ENCODE peak calls at places on chromosomes 12 and 14, in eight cellular contexts. One of them, this sample, is unnamed.

GRCh38 chr14:94367347-94367746 is 21.1 kb downstream of the SERPINA1 start:
- DNase-seq in Peyer's patch: no peak
- DNase-seq in colonic mucosa: no peak
- DNase-seq in ovary: no peak
- DNase-seq in pancreas: no peak
- DNase-seq in psoas muscle: no peak
- DNase-seq in CD8-positive, alpha-beta memory T cell: no peak
- DNase-seq in AG04450: no peak
- DNase-seq in this sample: no peak

GRCh38 chr12:107444771-107445170 is 240.8 kb upstream of the PWP1 start:
- DNase-seq in psoas muscle: no peak
- DNase-seq in AG04450: no peak
- DNase-seq in CD8-positive, alpha-beta memory T cell: no peak
- DNase-seq in colonic mucosa: no peak
- DNase-seq in pancreas: no peak
- DNase-seq in ovary: no peak
- DNase-seq in Peyer's patch: no peak
- DNase-seq in this sample: no peak

GRCh38 chr12:115866909-115867525 is 410.5 kb downstream of the MED13L start:
- DNase-seq in psoas muscle: no peak
- DNase-seq in CD8-positive, alpha-beta memory T cell: no peak
- DNase-seq in AG04450: no peak
- DNase-seq in colonic mucosa: peak
- DNase-seq in Peyer's patch: no peak
- DNase-seq in pancreas: no peak
- DNase-seq in ovary: no peak
- DNase-seq in this sample: peak

GRCh38 chr12:12812163-12812562 is 983 bp upstream of the DDX47 start:
- DNase-seq in colonic mucosa: no peak
- DNase-seq in CD8-positive, alpha-beta memory T cell: no peak
- DNase-seq in Peyer's patch: no peak
- DNase-seq in AG04450: no peak
- DNase-seq in psoas muscle: no peak
- DNase-seq in pancreas: no peak
- DNase-seq in ovary: no peak
- DNase-seq in this sample: no peak

GRCh38 chr12:49346659-49347306 is at the start of gene DNAJC22:
- DNase-seq in psoas muscle: no peak
- DNase-seq in ovary: no peak
- DNase-seq in CD8-positive, alpha-beta memory T cell: no peak
- DNase-seq in colonic mucosa: peak
- DNase-seq in AG04450: no peak
- DNase-seq in pancreas: peak
- DNase-seq in Peyer's patch: peak
- DNase-seq in this sample: no peak

GRCh38 chr14:100688598-100689499 is 37.8 kb upstream of the DLK1 start:
- DNase-seq in AG04450: peak
- DNase-seq in colonic mucosa: no peak
- DNase-seq in CD8-positive, alpha-beta memory T cell: no peak
- DNase-seq in ovary: no peak
- DNase-seq in psoas muscle: no peak
- DNase-seq in pancreas: no peak
- DNase-seq in Peyer's patch: no peak
- DNase-seq in this sample: no peak

GRCh38 chr14:45673420-45673819 is 420.4 kb upstream of the MIS18BP1 start:
- DNase-seq in AG04450: no peak
- DNase-seq in pancreas: no peak
- DNase-seq in colonic mucosa: no peak
- DNase-seq in CD8-positive, alpha-beta memory T cell: no peak
- DNase-seq in Peyer's patch: no peak
- DNase-seq in psoas muscle: no peak
- DNase-seq in ovary: no peak
- DNase-seq in this sample: no peak

GRCh38 chr12:57135487-57135886 is 7.2 kb downstream of the LRP1 start:
- DNase-seq in AG04450: no peak
- DNase-seq in psoas muscle: peak
- DNase-seq in pancreas: no peak
- DNase-seq in CD8-positive, alpha-beta memory T cell: no peak
- DNase-seq in ovary: no peak
- DNase-seq in Peyer's patch: no peak
- DNase-seq in colonic mucosa: no peak
- DNase-seq in this sample: no peak

GRCh38 chr12:101759396-101760047 is 20.3 kb upstream of the SYCP3 start:
- DNase-seq in psoas muscle: no peak
- DNase-seq in Peyer's patch: no peak
- DNase-seq in ovary: no peak
- DNase-seq in CD8-positive, alpha-beta memory T cell: peak
- DNase-seq in AG04450: no peak
- DNase-seq in pancreas: no peak
- DNase-seq in colonic mucosa: no peak
- DNase-seq in this sample: no peak

GRCh38 chr14:38883127-38883526 is 219.9 kb downstream of the SEC23A start:
- DNase-seq in psoas muscle: no peak
- DNase-seq in CD8-positive, alpha-beta memory T cell: no peak
- DNase-seq in ovary: no peak
- DNase-seq in AG04450: no peak
- DNase-seq in colonic mucosa: no peak
- DNase-seq in pancreas: no peak
- DNase-seq in Peyer's patch: no peak
- DNase-seq in this sample: no peak

GRCh38 chr12:92538970-92539749 is 163.6 kb upstream of the PLEKHG7 start:
- DNase-seq in Peyer's patch: no peak
- DNase-seq in pancreas: peak
- DNase-seq in colonic mucosa: no peak
- DNase-seq in AG04450: peak
- DNase-seq in ovary: no peak
- DNase-seq in CD8-positive, alpha-beta memory T cell: no peak
- DNase-seq in psoas muscle: no peak
- DNase-seq in this sample: no peak

GRCh38 chr12:91562476-91562875 is 379.9 kb upstream of the DCN start:
- DNase-seq in psoas muscle: no peak
- DNase-seq in colonic mucosa: no peak
- DNase-seq in pancreas: no peak
- DNase-seq in CD8-positive, alpha-beta memory T cell: peak
- DNase-seq in ovary: no peak
- DNase-seq in AG04450: no peak
- DNase-seq in Peyer's patch: no peak
- DNase-seq in this sample: no peak

GRCh38 chr12:72368719-72369505 is 96.7 kb downstream of the TRHDE start:
- DNase-seq in Peyer's patch: no peak
- DNase-seq in CD8-positive, alpha-beta memory T cell: no peak
- DNase-seq in AG04450: no peak
- DNase-seq in colonic mucosa: no peak
- DNase-seq in pancreas: peak
- DNase-seq in psoas muscle: no peak
- DNase-seq in ovary: no peak
- DNase-seq in this sample: no peak

GRCh38 chr14:103216857-103217256 is 93.6 kb downstream of the TNFAIP2 start:
- DNase-seq in psoas muscle: no peak
- DNase-seq in colonic mucosa: no peak
- DNase-seq in Peyer's patch: no peak
- DNase-seq in ovary: no peak
- DNase-seq in pancreas: no peak
- DNase-seq in AG04450: no peak
- DNase-seq in CD8-positive, alpha-beta memory T cell: no peak
- DNase-seq in this sample: no peak

GRCh38 chr14:39229222-39229543 is 4.5 kb upstream of the MIA2 start:
- DNase-seq in psoas muscle: no peak
- DNase-seq in CD8-positive, alpha-beta memory T cell: peak
- DNase-seq in ovary: no peak
- DNase-seq in colonic mucosa: no peak
- DNase-seq in AG04450: no peak
- DNase-seq in Peyer's patch: no peak
- DNase-seq in pancreas: no peak
- DNase-seq in this sample: peak

GRCh38 chr12:46224401-46224800 is 44.4 kb downstream of the SLC38A1 start:
- DNase-seq in pancreas: no peak
- DNase-seq in ovary: no peak
- DNase-seq in colonic mucosa: peak
- DNase-seq in Peyer's patch: no peak
- DNase-seq in CD8-positive, alpha-beta memory T cell: no peak
- DNase-seq in AG04450: no peak
- DNase-seq in psoas muscle: peak
- DNase-seq in this sample: no peak

GRCh38 chr14:60064491-60065072 is 27.1 kb upstream of the PCNX4 start:
- DNase-seq in ovary: no peak
- DNase-seq in AG04450: peak
- DNase-seq in pancreas: no peak
- DNase-seq in Peyer's patch: no peak
- DNase-seq in CD8-positive, alpha-beta memory T cell: peak
- DNase-seq in colonic mucosa: no peak
- DNase-seq in psoas muscle: no peak
- DNase-seq in this sample: no peak

GRCh38 chr12:93022603-93023340 is 93.7 kb upstream of the EEA1 start:
- DNase-seq in ovary: no peak
- DNase-seq in colonic mucosa: no peak
- DNase-seq in pancreas: no peak
- DNase-seq in psoas muscle: no peak
- DNase-seq in CD8-positive, alpha-beta memory T cell: no peak
- DNase-seq in AG04450: no peak
- DNase-seq in Peyer's patch: no peak
- DNase-seq in this sample: no peak

GRCh38 chr12:80045594-80045993 is 53.7 kb upstream of the OTOGL start:
- DNase-seq in CD8-positive, alpha-beta memory T cell: no peak
- DNase-seq in colonic mucosa: no peak
- DNase-seq in psoas muscle: no peak
- DNase-seq in AG04450: peak
- DNase-seq in pancreas: no peak
- DNase-seq in Peyer's patch: no peak
- DNase-seq in ovary: no peak
- DNase-seq in this sample: no peak

GRCh38 chr14:84006643-84007137 is 1523.3 kb upstream of the FLRT2 start:
- DNase-seq in CD8-positive, alpha-beta memory T cell: no peak
- DNase-seq in colonic mucosa: no peak
- DNase-seq in pancreas: no peak
- DNase-seq in AG04450: no peak
- DNase-seq in Peyer's patch: no peak
- DNase-seq in psoas muscle: no peak
- DNase-seq in ovary: no peak
- DNase-seq in this sample: no peak

GRCh38 chr12:124510301-124510970 is 57.0 kb downstream of the NCOR2 start:
- DNase-seq in ovary: no peak
- DNase-seq in Peyer's patch: no peak
- DNase-seq in pancreas: no peak
- DNase-seq in psoas muscle: peak
- DNase-seq in colonic mucosa: peak
- DNase-seq in CD8-positive, alpha-beta memory T cell: no peak
- DNase-seq in AG04450: no peak
- DNase-seq in this sample: no peak

GRCh38 chr12:79360936-79361335 is 329.8 kb downstream of the PAWR start:
- DNase-seq in Peyer's patch: no peak
- DNase-seq in ovary: no peak
- DNase-seq in psoas muscle: no peak
- DNase-seq in pancreas: no peak
- DNase-seq in CD8-positive, alpha-beta memory T cell: no peak
- DNase-seq in colonic mucosa: no peak
- DNase-seq in AG04450: no peak
- DNase-seq in this sample: no peak

GRCh38 chr14:41297961-41298690 is 308.6 kb upstream of the LRFN5 start:
- DNase-seq in Peyer's patch: no peak
- DNase-seq in ovary: no peak
- DNase-seq in CD8-positive, alpha-beta memory T cell: no peak
- DNase-seq in AG04450: no peak
- DNase-seq in colonic mucosa: no peak
- DNase-seq in psoas muscle: no peak
- DNase-seq in pancreas: no peak
- DNase-seq in this sample: no peak

GRCh38 chr14:95515080-95515489 is 1.4 kb downstream of the SYNE3 start:
- DNase-seq in psoas muscle: peak
- DNase-seq in Peyer's patch: no peak
- DNase-seq in AG04450: no peak
- DNase-seq in ovary: peak
- DNase-seq in colonic mucosa: no peak
- DNase-seq in CD8-positive, alpha-beta memory T cell: no peak
- DNase-seq in pancreas: no peak
- DNase-seq in this sample: no peak
- H3K4me3 ChIP-seq in psoas muscle: peak
- H3K4me3 ChIP-seq in Peyer's patch: peak
- H3K4me3 ChIP-seq in AG04450: peak
- H3K4me3 ChIP-seq in ovary: peak
- H3K4me3 ChIP-seq in colonic mucosa: peak
- H3K4me3 ChIP-seq in CD8-positive, alpha-beta memory T cell: peak
- H3K4me3 ChIP-seq in pancreas: no peak
- H3K4me3 ChIP-seq in this sample: no peak

GRCh38 chr12:51953011-51953568 is 1.6 kb downstream of the ACVR1B start:
- DNase-seq in psoas muscle: no peak
- DNase-seq in ovary: no peak
- DNase-seq in colonic mucosa: peak
- DNase-seq in pancreas: no peak
- DNase-seq in CD8-positive, alpha-beta memory T cell: no peak
- DNase-seq in AG04450: no peak
- DNase-seq in Peyer's patch: no peak
- DNase-seq in this sample: peak
- H3K4me3 ChIP-seq in psoas muscle: peak
- H3K4me3 ChIP-seq in ovary: peak
- H3K4me3 ChIP-seq in colonic mucosa: peak
- H3K4me3 ChIP-seq in pancreas: peak
- H3K4me3 ChIP-seq in CD8-positive, alpha-beta memory T cell: no peak
- H3K4me3 ChIP-seq in AG04450: peak
- H3K4me3 ChIP-seq in Peyer's patch: peak
- H3K4me3 ChIP-seq in this sample: no peak

GRCh38 chr12:69284131-69284530 is 44.8 kb downstream of the CPSF6 start:
- DNase-seq in pancreas: peak
- DNase-seq in colonic mucosa: peak
- DNase-seq in Peyer's patch: peak
- DNase-seq in CD8-positive, alpha-beta memory T cell: peak
- DNase-seq in ovary: peak
- DNase-seq in AG04450: peak
- DNase-seq in psoas muscle: peak
- DNase-seq in this sample: peak
- H3K4me3 ChIP-seq in pancreas: no peak
- H3K4me3 ChIP-seq in colonic mucosa: no peak
- H3K4me3 ChIP-seq in Peyer's patch: peak
- H3K4me3 ChIP-seq in CD8-positive, alpha-beta memory T cell: peak
- H3K4me3 ChIP-seq in ovary: peak
- H3K4me3 ChIP-seq in AG04450: peak
- H3K4me3 ChIP-seq in psoas muscle: peak
- H3K4me3 ChIP-seq in this sample: no peak

GRCh38 chr14:71411766-71412165 is 504.5 kb downstream of the PCNX1 start:
- DNase-seq in ovary: no peak
- DNase-seq in pancreas: no peak
- DNase-seq in AG04450: no peak
- DNase-seq in Peyer's patch: no peak
- DNase-seq in CD8-positive, alpha-beta memory T cell: no peak
- DNase-seq in psoas muscle: no peak
- DNase-seq in colonic mucosa: no peak
- DNase-seq in this sample: no peak

GRCh38 chr14:71415404-71415690 is 508.1 kb downstream of the PCNX1 start:
- DNase-seq in colonic mucosa: no peak
- DNase-seq in pancreas: no peak
- DNase-seq in AG04450: peak
- DNase-seq in CD8-positive, alpha-beta memory T cell: no peak
- DNase-seq in Peyer's patch: no peak
- DNase-seq in psoas muscle: no peak
- DNase-seq in ovary: no peak
- DNase-seq in this sample: no peak

GRCh38 chr14:71416392-71416791 is 509.1 kb downstream of the PCNX1 start:
- DNase-seq in Peyer's patch: no peak
- DNase-seq in pancreas: no peak
- DNase-seq in AG04450: no peak
- DNase-seq in ovary: no peak
- DNase-seq in CD8-positive, alpha-beta memory T cell: no peak
- DNase-seq in psoas muscle: no peak
- DNase-seq in colonic mucosa: no peak
- DNase-seq in this sample: no peak

GRCh38 chr14:71411280-71411595 is 504.0 kb downstream of the PCNX1 start:
- DNase-seq in pancreas: no peak
- DNase-seq in AG04450: no peak
- DNase-seq in colonic mucosa: no peak
- DNase-seq in CD8-positive, alpha-beta memory T cell: no peak
- DNase-seq in psoas muscle: no peak
- DNase-seq in ovary: no peak
- DNase-seq in Peyer's patch: no peak
- DNase-seq in this sample: no peak

GRCh38 chr14:71414631-71415403 is 507.6 kb downstream of the PCNX1 start:
- DNase-seq in AG04450: no peak
- DNase-seq in Peyer's patch: no peak
- DNase-seq in ovary: no peak
- DNase-seq in pancreas: no peak
- DNase-seq in CD8-positive, alpha-beta memory T cell: no peak
- DNase-seq in colonic mucosa: no peak
- DNase-seq in psoas muscle: no peak
- DNase-seq in this sample: no peak
- H3K4me3 ChIP-seq in AG04450: no peak
- H3K4me3 ChIP-seq in Peyer's patch: no peak
- H3K4me3 ChIP-seq in ovary: no peak
- H3K4me3 ChIP-seq in pancreas: no peak
- H3K4me3 ChIP-seq in CD8-positive, alpha-beta memory T cell: no peak
- H3K4me3 ChIP-seq in colonic mucosa: no peak
- H3K4me3 ChIP-seq in psoas muscle: no peak
- H3K4me3 ChIP-seq in this sample: no peak